ENCODE peak calls at places on chromosomes 4 and X, in seven cellular contexts. F, T, D, L, Q, V and N are unnamed samples.

GRCh38 chr4:27861802-27862201 is 1001.2 kb downstream of the STIM2 start:
- DNase-seq in F (no peak), D (no peak), L (no peak), T (no peak), Q (no peak), V (no peak), N (no peak)

GRCh38 chr4:51894246-51894645 is 51.3 kb downstream of the DCUN1D4 start:
- DNase-seq in Q (no peak), V (no peak), L (no peak), T (no peak), F (no peak), D (no peak), N (no peak)

GRCh38 chr4:137597751-137598493 is 65.6 kb upstream of the PCDH18 start:
- DNase-seq in V (no peak), D (no peak), F (no peak), L (no peak), Q (no peak), T (no peak), N (no peak)

GRCh38 chrX:5857232-5857631 is 371.4 kb downstream of the NLGN4X start:
- DNase-seq in L (no peak), F (no peak), T (no peak), D (no peak), V (no peak), Q (no peak), N (no peak)

GRCh38 chr4:85177679-85178078 is 211.2 kb upstream of the WDFY3 start:
- DNase-seq in Q (no peak), D (no peak), T (no peak), L (no peak), F (no peak), V (no peak), N (no peak)

GRCh38 chrX:49162620-49163019 is at the start of gene MAGIX:
- DNase-seq in T (no peak), V (no peak), Q (no peak), F (no peak), D (no peak), L (no peak), N (no peak)

GRCh38 chr4:111736516-111736915 is 408.7 kb upstream of the FAM241A start:
- DNase-seq in Q (no peak), D (no peak), F (no peak), L (no peak), V (no peak), T (no peak), N (no peak)

GRCh38 chrX:53048169-53049126 is at the start of gene GPR173:
- DNase-seq in L (no peak), T (peak), D (no peak), F (no peak), Q (peak), V (peak), N (no peak)

GRCh38 chr4:3375688-3376087 is 66.1 kb upstream of the HGFAC start:
- DNase-seq in F (no peak), D (no peak), T (peak), V (no peak), L (no peak), Q (peak), N (no peak)

GRCh38 chr4:90220453-90220852 is 93.3 kb downstream of the CCSER1 start:
- DNase-seq in F (no peak), D (no peak), L (no peak), T (no peak), V (no peak), Q (no peak), N (no peak)

GRCh38 chr4:25875281-25875745 is 12.5 kb upstream of the SEL1L3 start:
- DNase-seq in T (no peak), Q (no peak), L (no peak), V (no peak), D (no peak), F (no peak), N (no peak)

GRCh38 chr4:155616112-155616511 is 50.5 kb upstream of the GUCY1A1 start:
- DNase-seq in D (no peak), F (no peak), L (no peak), T (no peak), Q (no peak), V (no peak), N (no peak)

GRCh38 chr4:13160906-13161305 is 323.2 kb downstream of the RAB28 start:
- DNase-seq in D (no peak), L (peak), V (no peak), F (no peak), T (no peak), Q (no peak), N (no peak)

GRCh38 chr4:74474345-74475099 is 29.6 kb downstream of the AREG start:
- DNase-seq in Q (no peak), V (no peak), F (no peak), D (no peak), L (no peak), T (peak), N (no peak)

GRCh38 chr4:55545133-55545532 is 1.6 kb downstream of the CLOCK start:
- DNase-seq in T (no peak), D (no peak), V (no peak), L (no peak), F (no peak), Q (no peak), N (no peak)

GRCh38 chr4:136927172-136927571 is 605.1 kb downstream of the PCDH18 start:
- DNase-seq in F (no peak), T (no peak), D (no peak), Q (no peak), V (no peak), L (no peak), N (no peak)

GRCh38 chrX:48480142-48480541 is 4.1 kb downstream of the FTSJ1 start:
- DNase-seq in V (no peak), Q (no peak), T (no peak), F (no peak), D (no peak), L (no peak), N (no peak)

GRCh38 chrX:101108293-101108692 is 10.3 kb downstream of the CENPI start:
- DNase-seq in Q (no peak), L (peak), T (peak), F (no peak), V (no peak), D (no peak), N (no peak)

GRCh38 chr4:34814266-34814665 is 1430.0 kb downstream of the ARAP2 start:
- DNase-seq in V (no peak), Q (no peak), D (no peak), L (peak), T (no peak), F (no peak), N (no peak)

GRCh38 chr4:123667496-123667895 is 270.9 kb downstream of the SPRY1 start:
- DNase-seq in F (no peak), V (no peak), L (no peak), Q (no peak), D (no peak), T (peak), N (no peak)

GRCh38 chr4:94613248-94613647 is 144.5 kb upstream of the BMPR1B start:
- DNase-seq in T (no peak), V (no peak), Q (no peak), L (no peak), F (no peak), D (no peak), N (no peak)

GRCh38 chrX:47623540-47624027 is 3.9 kb upstream of the SYN1 start:
- DNase-seq in Q (peak), T (peak), D (no peak), V (peak), L (no peak), F (no peak), N (peak)

GRCh38 chr4:132737344-132737743 is 411.8 kb upstream of the PCDH10 start:
- DNase-seq in V (no peak), D (no peak), L (no peak), F (no peak), Q (no peak), T (no peak), N (no peak)

GRCh38 chrX:102858826-102859627 is 78.0 kb upstream of the RAB40AL start:
- DNase-seq in D (no peak), V (no peak), F (no peak), Q (no peak), L (no peak), T (no peak), N (no peak)

GRCh38 chrX:110042521-110042920 is 39.6 kb downstream of the TMEM164 start:
- DNase-seq in Q (no peak), D (no peak), F (no peak), V (no peak), L (no peak), T (no peak), N (no peak)

GRCh38 chrX:78329486-78329885 is 2.1 kb upstream of the CYSLTR1 start:
- DNase-seq in F (no peak), D (no peak), L (no peak), V (no peak), Q (no peak), T (no peak), N (no peak)

GRCh38 chr4:20196476-20196875 is 55.2 kb upstream of the SLIT2 start:
- DNase-seq in Q (no peak), L (no peak), D (no peak), V (no peak), F (no peak), T (no peak), N (no peak)

GRCh38 chr4:7828011-7828720 is 111.5 kb downstream of the AFAP1 start:
- DNase-seq in F (peak), V (peak), T (peak), L (peak), Q (peak), D (no peak), N (peak)

GRCh38 chr4:123599920-123600394 is 203.4 kb downstream of the SPRY1 start:
- DNase-seq in T (no peak), F (peak), V (peak), Q (peak), L (no peak), D (peak), N (peak)

GRCh38 chrX:154374361-154375155 is at the start of gene FLNA:
- DNase-seq in F (no peak), T (no peak), Q (no peak), L (no peak), V (no peak), D (no peak), N (no peak)

GRCh38 chr4:147054241-147054902 is 108.7 kb upstream of the TTC29 start:
- DNase-seq in F (no peak), L (no peak), Q (no peak), D (no peak), V (no peak), T (no peak), N (no peak)

GRCh38 chr4:11805837-11806236 is 377.1 kb upstream of the HS3ST1 start:
- DNase-seq in V (no peak), D (no peak), Q (no peak), T (no peak), L (no peak), F (no peak), N (no peak)

GRCh38 chrX:5537098-5537497 is 691.6 kb downstream of the NLGN4X start:
- DNase-seq in Q (no peak), T (no peak), D (no peak), L (no peak), V (no peak), F (no peak), N (no peak)

GRCh38 chrX:43813898-43814297 is 68.4 kb downstream of the MAOB start:
- DNase-seq in D (no peak), T (no peak), L (no peak), V (no peak), F (no peak), Q (no peak), N (no peak)

GRCh38 chrX:10156199-10157031 is at the start of gene CLCN4:
- DNase-seq in Q (peak), F (peak), L (no peak), V (peak), T (no peak), D (no peak), N (no peak)

GRCh38 chrX:72021975-72022374 is 109.7 kb downstream of the RTL5 start:
- DNase-seq in T (no peak), L (no peak), Q (no peak), V (no peak), F (peak), D (no peak), N (peak)
- H3K4me3 ChIP-seq in T (no peak), L (no peak), Q (no peak), V (no peak), F (no peak), D (no peak), N (no peak)

GRCh38 chr4:15695240-15695699 is 7.6 kb upstream of the BST1 start:
- DNase-seq in D (no peak), V (no peak), L (peak), Q (no peak), T (peak), F (no peak), N (no peak)
- H3K4me3 ChIP-seq in D (no peak), V (no peak), L (no peak), Q (no peak), T (no peak), F (no peak), N (no peak)

GRCh38 chr4:76197971-76198410 is 15.6 kb downstream of the SCARB2 start:
- DNase-seq in L (no peak), F (no peak), Q (peak), T (peak), V (peak), D (no peak), N (no peak)
- H3K4me3 ChIP-seq in L (no peak), F (no peak), Q (no peak), T (peak), V (peak), D (no peak), N (no peak)

DNA sequence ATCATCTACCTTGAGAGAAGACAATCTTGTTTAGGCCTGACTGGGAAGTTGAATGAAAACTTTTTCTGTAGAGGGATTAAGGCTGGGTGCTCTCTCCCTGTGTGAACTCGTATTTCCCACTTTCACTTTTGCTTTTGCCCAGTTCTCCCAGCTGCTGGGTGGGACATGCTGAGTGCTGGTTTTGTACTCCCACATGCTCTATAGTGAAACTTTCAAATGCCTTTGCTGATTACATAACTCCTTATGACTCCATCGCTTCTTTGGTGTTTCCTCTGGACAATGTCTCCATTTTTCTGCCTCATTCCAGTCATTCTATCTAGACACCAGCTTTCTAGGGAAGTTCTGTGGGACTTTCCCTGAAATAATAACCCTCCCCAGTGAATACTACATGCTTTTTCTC is 100.5 kb downstream of the CLNK start:
- DNase-seq in T (peak), D (no peak), F (no peak), L (peak), V (no peak), Q (peak), N (no peak)
- H3K4me3 ChIP-seq in T (peak), D (peak), F (no peak), L (no peak), V (peak), Q (no peak), N (no peak)

DNA sequence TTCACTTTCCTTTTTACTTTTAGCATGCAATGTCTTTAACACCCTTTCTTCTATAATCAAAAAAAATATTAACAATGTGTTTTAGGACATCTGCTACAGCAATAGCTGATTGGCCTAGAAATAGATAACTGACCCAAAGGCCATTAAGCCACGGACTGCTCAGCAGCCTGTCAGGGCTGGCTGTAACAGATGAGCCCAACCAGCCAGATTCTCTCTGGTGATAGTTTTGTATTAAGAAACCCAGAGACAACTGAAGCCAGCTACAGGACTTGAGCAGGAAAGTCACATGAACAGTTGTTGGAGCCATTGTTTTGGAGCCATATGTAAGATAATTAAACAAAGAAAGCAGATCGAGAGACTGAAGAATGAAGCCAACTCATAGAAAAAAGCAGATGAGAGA is 80.3 kb downstream of the DDIT4L start:
- DNase-seq in D (no peak), F (no peak), V (no peak), Q (no peak), L (no peak), T (no peak), N (no peak)
- H3K4me3 ChIP-seq in D (no peak), F (no peak), V (no peak), Q (no peak), L (no peak), T (no peak), N (no peak)